ENCODE peak calls at places on chromosomes 2 and 18, in ten cellular contexts. One of them, this sample, is unnamed.
A peak's percentile ranks its signal among the peaks of the same experiment; 100 is the strongest.

GRCh38 chr18:33495278-33495677 is 54.8 kb upstream of the CCDC178 start:
- DNase-seq in astrocyte: peak; percentile 49
- DNase-seq in HCT116: no peak
- DNase-seq in endothelial cell of umbilical vein: peak; percentile 10
- DNase-seq in GM23248: peak; percentile 5
- DNase-seq in H1: peak; percentile 44
- DNase-seq in neural progenitor cell: peak; percentile 70
- DNase-seq in A673: peak; percentile 35
- DNase-seq in PC-9: no peak
- DNase-seq in fibroblast of lung: peak; percentile 56
- DNase-seq in this sample: no peak

GRCh38 chr2:46339676-46340459 is 42.7 kb downstream of the EPAS1 start:
- DNase-seq in astrocyte: no peak
- DNase-seq in HCT116: no peak
- DNase-seq in endothelial cell of umbilical vein: peak; percentile 42
- DNase-seq in GM23248: peak; percentile 20
- DNase-seq in H1: no peak
- DNase-seq in neural progenitor cell: no peak
- DNase-seq in A673: no peak
- DNase-seq in PC-9: no peak
- DNase-seq in fibroblast of lung: no peak
- DNase-seq in this sample: no peak

GRCh38 chr2:80068068-80068467 is 236.5 kb downstream of the LRRTM1 start:
- DNase-seq in astrocyte: no peak
- DNase-seq in HCT116: no peak
- DNase-seq in endothelial cell of umbilical vein: no peak
- DNase-seq in GM23248: no peak
- DNase-seq in H1: no peak
- DNase-seq in neural progenitor cell: no peak
- DNase-seq in A673: no peak
- DNase-seq in PC-9: no peak
- DNase-seq in fibroblast of lung: no peak
- DNase-seq in this sample: no peak

GRCh38 chr2:232480201-232481190 is 7.1 kb downstream of the ECEL1 start:
- DNase-seq in astrocyte: no peak
- DNase-seq in HCT116: no peak
- DNase-seq in endothelial cell of umbilical vein: no peak
- DNase-seq in GM23248: no peak
- DNase-seq in H1: no peak
- DNase-seq in neural progenitor cell: no peak
- DNase-seq in A673: no peak
- DNase-seq in PC-9: no peak
- DNase-seq in fibroblast of lung: no peak
- DNase-seq in this sample: no peak

GRCh38 chr2:105526000-105526925 is 127.4 kb upstream of the FHL2 start:
- DNase-seq in astrocyte: no peak
- DNase-seq in HCT116: no peak
- DNase-seq in endothelial cell of umbilical vein: no peak
- DNase-seq in GM23248: no peak
- DNase-seq in H1: no peak
- DNase-seq in neural progenitor cell: no peak
- DNase-seq in A673: no peak
- DNase-seq in PC-9: no peak
- DNase-seq in fibroblast of lung: no peak
- DNase-seq in this sample: no peak

GRCh38 chr2:193701484-193701883 is 1506.8 kb upstream of the TMEFF2 start:
- DNase-seq in astrocyte: no peak
- DNase-seq in HCT116: no peak
- DNase-seq in endothelial cell of umbilical vein: no peak
- DNase-seq in GM23248: no peak
- DNase-seq in H1: no peak
- DNase-seq in neural progenitor cell: no peak
- DNase-seq in A673: no peak
- DNase-seq in PC-9: no peak
- DNase-seq in fibroblast of lung: no peak
- DNase-seq in this sample: no peak

GRCh38 chr2:216850665-216851327 is 9.1 kb downstream of the TNP1 start:
- DNase-seq in astrocyte: no peak
- DNase-seq in HCT116: no peak
- DNase-seq in endothelial cell of umbilical vein: no peak
- DNase-seq in GM23248: no peak
- DNase-seq in H1: no peak
- DNase-seq in neural progenitor cell: no peak
- DNase-seq in A673: no peak
- DNase-seq in PC-9: no peak
- DNase-seq in fibroblast of lung: no peak
- DNase-seq in this sample: no peak

GRCh38 chr18:54215069-54215468 is 9.4 kb downstream of the MBD2 start:
- DNase-seq in astrocyte: peak; percentile 36
- DNase-seq in HCT116: no peak
- DNase-seq in endothelial cell of umbilical vein: no peak
- DNase-seq in GM23248: peak; percentile 64
- DNase-seq in H1: no peak
- DNase-seq in neural progenitor cell: no peak
- DNase-seq in A673: no peak
- DNase-seq in PC-9: no peak
- DNase-seq in fibroblast of lung: peak; percentile 44
- DNase-seq in this sample: no peak

GRCh38 chr2:36359006-36359580 is 3.5 kb downstream of the CRIM1 start:
- DNase-seq in astrocyte: no peak
- DNase-seq in HCT116: no peak
- DNase-seq in endothelial cell of umbilical vein: peak; percentile 45
- DNase-seq in GM23248: peak; percentile 58
- DNase-seq in H1: no peak
- DNase-seq in neural progenitor cell: no peak
- DNase-seq in A673: peak; percentile 34
- DNase-seq in PC-9: peak; percentile 52
- DNase-seq in fibroblast of lung: no peak
- DNase-seq in this sample: peak; percentile 35

GRCh38 chr2:49069829-49070228 is 84.5 kb downstream of the FSHR start:
- DNase-seq in astrocyte: no peak
- DNase-seq in HCT116: no peak
- DNase-seq in endothelial cell of umbilical vein: no peak
- DNase-seq in GM23248: no peak
- DNase-seq in H1: no peak
- DNase-seq in neural progenitor cell: no peak
- DNase-seq in A673: no peak
- DNase-seq in PC-9: no peak
- DNase-seq in fibroblast of lung: no peak
- DNase-seq in this sample: no peak

GRCh38 chr2:232779935-232780334 is 3.6 kb upstream of the KCNJ13 start:
- DNase-seq in astrocyte: peak; percentile 8
- DNase-seq in HCT116: no peak
- DNase-seq in endothelial cell of umbilical vein: peak; percentile 85
- DNase-seq in GM23248: no peak
- DNase-seq in H1: no peak
- DNase-seq in neural progenitor cell: no peak
- DNase-seq in A673: no peak
- DNase-seq in PC-9: no peak
- DNase-seq in fibroblast of lung: peak; percentile 7
- DNase-seq in this sample: no peak

GRCh38 chr18:70469916-70470315 is 181.1 kb downstream of the SOCS6 start:
- DNase-seq in astrocyte: peak; percentile 53
- DNase-seq in HCT116: no peak
- DNase-seq in endothelial cell of umbilical vein: no peak
- DNase-seq in GM23248: peak; percentile 12
- DNase-seq in H1: no peak
- DNase-seq in neural progenitor cell: peak; percentile 8
- DNase-seq in A673: peak; percentile 85
- DNase-seq in PC-9: no peak
- DNase-seq in fibroblast of lung: peak; percentile 63
- DNase-seq in this sample: no peak

GRCh38 chr18:38198956-38199355 is 633.4 kb upstream of the CELF4 start:
- DNase-seq in astrocyte: no peak
- DNase-seq in HCT116: no peak
- DNase-seq in endothelial cell of umbilical vein: no peak
- DNase-seq in GM23248: no peak
- DNase-seq in H1: no peak
- DNase-seq in neural progenitor cell: no peak
- DNase-seq in A673: no peak
- DNase-seq in PC-9: no peak
- DNase-seq in fibroblast of lung: no peak
- DNase-seq in this sample: no peak

GRCh38 chr18:28040720-28041119 is 136.2 kb downstream of the CDH2 start:
- DNase-seq in astrocyte: no peak
- DNase-seq in HCT116: no peak
- DNase-seq in endothelial cell of umbilical vein: no peak
- DNase-seq in GM23248: peak; percentile 47
- DNase-seq in H1: no peak
- DNase-seq in neural progenitor cell: no peak
- DNase-seq in A673: no peak
- DNase-seq in PC-9: no peak
- DNase-seq in fibroblast of lung: peak; percentile 43
- DNase-seq in this sample: no peak

GRCh38 chr2:219434718-219435525 is at the start of gene SPEG:
- DNase-seq in astrocyte: no peak
- DNase-seq in HCT116: no peak
- DNase-seq in endothelial cell of umbilical vein: no peak
- DNase-seq in GM23248: peak; percentile 44
- DNase-seq in H1: no peak
- DNase-seq in neural progenitor cell: peak; percentile 59
- DNase-seq in A673: no peak
- DNase-seq in PC-9: no peak
- DNase-seq in fibroblast of lung: peak; percentile 23
- DNase-seq in this sample: no peak
- TF ChIP-seq EZH2 in astrocyte: no peak
- TF ChIP-seq EZH2 in HCT116: no peak
- TF ChIP-seq EZH2 in endothelial cell of umbilical vein: peak; percentile 65
- TF ChIP-seq EZH2 in GM23248: no peak
- TF ChIP-seq EZH2 in H1: peak; percentile 47
- TF ChIP-seq EZH2 in neural progenitor cell: peak; percentile 50
- TF ChIP-seq EZH2 in A673: no peak
- TF ChIP-seq EZH2 in PC-9: no peak
- TF ChIP-seq EZH2 in fibroblast of lung: no peak
- TF ChIP-seq EZH2 in this sample: no peak

GRCh38 chr2:241238693-241239198 is 50.3 kb downstream of the ANO7 start:
- DNase-seq in astrocyte: no peak
- DNase-seq in HCT116: no peak
- DNase-seq in endothelial cell of umbilical vein: no peak
- DNase-seq in GM23248: no peak
- DNase-seq in H1: no peak
- DNase-seq in neural progenitor cell: no peak
- DNase-seq in A673: no peak
- DNase-seq in PC-9: no peak
- DNase-seq in fibroblast of lung: no peak
- DNase-seq in this sample: no peak

GRCh38 chr2:241237949-241238371 is 49.5 kb downstream of the ANO7 start:
- DNase-seq in astrocyte: no peak
- DNase-seq in HCT116: no peak
- DNase-seq in endothelial cell of umbilical vein: no peak
- DNase-seq in GM23248: no peak
- DNase-seq in H1: no peak
- DNase-seq in neural progenitor cell: no peak
- DNase-seq in A673: no peak
- DNase-seq in PC-9: no peak
- DNase-seq in fibroblast of lung: no peak
- DNase-seq in this sample: no peak

GRCh38 chr2:241240320-241241004 is 52.0 kb downstream of the ANO7 start:
- DNase-seq in astrocyte: no peak
- DNase-seq in HCT116: no peak
- DNase-seq in endothelial cell of umbilical vein: no peak
- DNase-seq in GM23248: no peak
- DNase-seq in H1: no peak
- DNase-seq in neural progenitor cell: no peak
- DNase-seq in A673: no peak
- DNase-seq in PC-9: no peak
- DNase-seq in fibroblast of lung: no peak
- DNase-seq in this sample: no peak

GRCh38 chr2:241241669-241242068 is 53.2 kb downstream of the ANO7 start:
- DNase-seq in astrocyte: no peak
- DNase-seq in HCT116: no peak
- DNase-seq in endothelial cell of umbilical vein: no peak
- DNase-seq in GM23248: no peak
- DNase-seq in H1: no peak
- DNase-seq in neural progenitor cell: no peak
- DNase-seq in A673: no peak
- DNase-seq in PC-9: no peak
- DNase-seq in fibroblast of lung: no peak
- DNase-seq in this sample: no peak

GRCh38 chr2:241239552-241240202 is 51.2 kb downstream of the ANO7 start:
- DNase-seq in astrocyte: no peak
- DNase-seq in HCT116: no peak
- DNase-seq in endothelial cell of umbilical vein: no peak
- DNase-seq in GM23248: no peak
- DNase-seq in H1: no peak
- DNase-seq in neural progenitor cell: no peak
- DNase-seq in A673: no peak
- DNase-seq in PC-9: no peak
- DNase-seq in fibroblast of lung: no peak
- DNase-seq in this sample: no peak
- H3K36me3 ChIP-seq in astrocyte: peaks cover 82% of the 10 kb centered on the region
- H3K36me3 ChIP-seq in HCT116: peaks cover 80% of the 10 kb centered on the region
- H3K36me3 ChIP-seq in endothelial cell of umbilical vein: peaks cover 42% of the 10 kb centered on the region
- H3K36me3 ChIP-seq in GM23248: peaks cover 84% of the 10 kb centered on the region
- H3K36me3 ChIP-seq in H1: peaks cover 97% of the 10 kb centered on the region
- H3K36me3 ChIP-seq in neural progenitor cell: peaks cover 2% of the 10 kb centered on the region
- H3K36me3 ChIP-seq in A673: peaks cover 99% of the 10 kb centered on the region
- H3K36me3 ChIP-seq in PC-9: peaks cover 64% of the 10 kb centered on the region
- H3K36me3 ChIP-seq in fibroblast of lung: peaks cover 63% of the 10 kb centered on the region
- H3K36me3 ChIP-seq in this sample: peaks cover 96% of the 10 kb centered on the region

GRCh38 chr2:54672587-54673456 is 50.6 kb upstream of the EML6 start:
- DNase-seq in astrocyte: no peak
- DNase-seq in HCT116: no peak
- DNase-seq in endothelial cell of umbilical vein: peak; percentile 21
- DNase-seq in GM23248: peak; percentile 24
- DNase-seq in H1: no peak
- DNase-seq in neural progenitor cell: no peak
- DNase-seq in A673: no peak
- DNase-seq in PC-9: peak; percentile 61
- DNase-seq in fibroblast of lung: no peak
- DNase-seq in this sample: no peak
- H3K4me3 ChIP-seq in astrocyte: no peak overlapping the region
- H3K4me3 ChIP-seq in HCT116: no peak overlapping the region
- H3K4me3 ChIP-seq in endothelial cell of umbilical vein: no peak overlapping the region
- H3K4me3 ChIP-seq in GM23248: peak overlapping the region; percentile 14
- H3K4me3 ChIP-seq in H1: no peak overlapping the region
- H3K4me3 ChIP-seq in neural progenitor cell: no peak overlapping the region
- H3K4me3 ChIP-seq in A673: no peak overlapping the region
- H3K4me3 ChIP-seq in PC-9: peak overlapping the region; percentile 14
- H3K4me3 ChIP-seq in fibroblast of lung: no peak overlapping the region
- H3K4me3 ChIP-seq in this sample: no peak overlapping the region

DNA sequence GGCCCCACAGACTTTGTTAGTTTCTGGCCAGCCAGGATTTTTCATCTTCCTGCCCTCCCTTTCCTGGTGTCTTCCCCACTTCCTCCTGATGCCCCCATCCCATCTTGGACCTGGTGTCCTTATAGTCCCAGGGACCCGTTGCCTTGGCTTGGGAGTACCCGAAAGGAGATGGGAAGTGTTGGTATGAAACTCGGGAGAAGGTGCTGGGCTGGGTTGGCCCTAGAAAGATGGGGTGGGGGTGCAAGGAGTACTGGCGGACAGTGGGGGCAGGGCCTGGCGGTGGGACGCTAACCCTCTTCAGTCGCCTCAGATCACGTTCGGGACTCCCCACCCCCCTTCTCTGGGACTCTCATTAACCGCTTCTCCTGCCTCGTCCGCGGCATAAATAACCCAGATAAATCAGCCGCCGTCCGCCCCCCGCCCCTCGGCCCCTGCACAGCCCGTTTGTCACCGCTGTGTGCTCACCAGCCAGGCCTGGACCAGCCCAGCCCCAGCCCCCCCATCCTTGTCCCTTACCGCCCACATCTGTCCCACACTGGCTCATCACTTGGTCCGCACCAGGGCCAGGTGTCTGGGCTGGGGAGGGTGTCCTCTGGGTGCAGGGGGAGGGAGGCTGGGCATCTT is 3.7 kb upstream of the ASIC4 start:
- DNase-seq in astrocyte: no peak
- DNase-seq in HCT116: no peak
- DNase-seq in endothelial cell of umbilical vein: no peak
- DNase-seq in GM23248: no peak
- DNase-seq in H1: no peak
- DNase-seq in neural progenitor cell: peak; percentile 40
- DNase-seq in A673: no peak
- DNase-seq in PC-9: no peak
- DNase-seq in fibroblast of lung: no peak
- DNase-seq in this sample: no peak
- TF ChIP-seq EZH2 in astrocyte: no peak
- TF ChIP-seq EZH2 in HCT116: no peak
- TF ChIP-seq EZH2 in endothelial cell of umbilical vein: no peak
- TF ChIP-seq EZH2 in GM23248: no peak
- TF ChIP-seq EZH2 in H1: no peak
- TF ChIP-seq EZH2 in neural progenitor cell: no peak
- TF ChIP-seq EZH2 in A673: no peak
- TF ChIP-seq EZH2 in PC-9: no peak
- TF ChIP-seq EZH2 in fibroblast of lung: peak; percentile 90
- TF ChIP-seq EZH2 in this sample: no peak

This sample was measured in SK-N-MC.